ENCODE peak calls at places on chromosome 19, in seven cellular contexts. J is Caco-2, O is T-cell, M is NCI-H1048, A is astrocyte of the spinal cord, Q is amniotic stem cell, G is GDM1. K is an unnamed sample.

GRCh38 chr19:18286973-18287635 is 5.7 kb upstream of the JUND start:
- DNase-seq in J (no peak), O (no peak), M (no peak), A (no peak), Q (no peak), G (no peak), K (no peak)

GRCh38 chr19:11505504-11506100 is at the start of gene ZNF653:
- DNase-seq in J (peak), O (peak), M (peak), A (peak), Q (peak), G (peak), K (peak)

GRCh38 chr19:17327654-17328516 is 6.8 kb downstream of the ANO8 start:
- DNase-seq in J (peak), O (peak), M (no peak), A (no peak), Q (no peak), G (no peak), K (peak)

GRCh38 chr19:49442793-49443365 is 1.6 kb upstream of the SLC17A7 start:
- DNase-seq in J (peak), O (no peak), M (peak), A (peak), Q (peak), G (peak), K (no peak)

GRCh38 chr19:11152318-11153062 is 3.1 kb downstream of the SPC24 start:
- DNase-seq in J (no peak), O (no peak), M (no peak), A (peak), Q (no peak), G (no peak), K (no peak)

GRCh38 chr19:6499052-6499790 is 2.9 kb downstream of the TUBB4A start:
- DNase-seq in J (no peak), O (no peak), M (no peak), A (no peak), Q (no peak), G (no peak), K (no peak)

GRCh38 chr19:8615813-8616596 is 5.5 kb upstream of the ADAMTS10 start:
- DNase-seq in J (peak), O (peak), M (no peak), A (peak), Q (no peak), G (peak), K (peak)

GRCh38 chr19:51295382-51296126 is 15.9 kb upstream of the IGLON5 start:
- DNase-seq in J (no peak), O (no peak), M (no peak), A (no peak), Q (no peak), G (no peak), K (no peak)

GRCh38 chr19:5123646-5124045 is 154.7 kb downstream of the KDM4B start:
- DNase-seq in J (no peak), O (no peak), M (no peak), A (no peak), Q (no peak), G (no peak), K (no peak)

GRCh38 chr19:22831211-22831610 is 880 bp upstream of the ZNF723 start:
- DNase-seq in J (no peak), O (no peak), M (no peak), A (no peak), Q (no peak), G (no peak), K (no peak)

GRCh38 chr19:6003976-6004375 is 26.0 kb upstream of the RANBP3 start:
- DNase-seq in J (no peak), O (no peak), M (no peak), A (no peak), Q (no peak), G (no peak), K (no peak)

GRCh38 chr19:16566161-16566560 is 6.1 kb downstream of the SLC35E1 start:
- DNase-seq in J (no peak), O (peak), M (no peak), A (no peak), Q (no peak), G (peak), K (no peak)

GRCh38 chr19:33275559-33275932 is 26.8 kb downstream of the CEBPA start:
- DNase-seq in J (no peak), O (no peak), M (no peak), A (no peak), Q (no peak), G (no peak), K (no peak)

GRCh38 chr19:12567951-12568350 is 16.7 kb upstream of the ZNF564 start:
- DNase-seq in J (no peak), O (no peak), M (no peak), A (no peak), Q (no peak), G (no peak), K (no peak)

GRCh38 chr19:31674503-31675186 is 325.4 kb upstream of the TSHZ3 start:
- DNase-seq in J (no peak), O (no peak), M (no peak), A (peak), Q (no peak), G (no peak), K (no peak)

GRCh38 chr19:1577090-1577928 is 9.2 kb upstream of the MEX3D start:
- DNase-seq in J (no peak), O (no peak), M (no peak), A (no peak), Q (no peak), G (no peak), K (no peak)

GRCh38 chr19:19514881-19515763 is at the start of gene TSSK6:
- DNase-seq in J (no peak), O (no peak), M (no peak), A (no peak), Q (no peak), G (no peak), K (no peak)

GRCh38 chr19:8332976-8333770 is 9.9 kb downstream of the KANK3 start:
- DNase-seq in J (no peak), O (no peak), M (no peak), A (no peak), Q (no peak), G (no peak), K (no peak)

GRCh38 chr19:801030-801860 is 4.0 kb downstream of the PTBP1 start:
- DNase-seq in J (no peak), O (no peak), M (no peak), A (peak), Q (no peak), G (no peak), K (no peak)

GRCh38 chr19:43755256-43755801 is 567 bp upstream of the SMG9 start:
- DNase-seq in J (peak), O (peak), M (peak), A (peak), Q (no peak), G (peak), K (peak)

GRCh38 chr19:41480336-41480735 is 37.4 kb downstream of the ERICH4 start:
- DNase-seq in J (no peak), O (no peak), M (no peak), A (no peak), Q (no peak), G (no peak), K (no peak)

GRCh38 chr19:39874404-39874803 is 28.2 kb upstream of the FBL start:
- DNase-seq in J (no peak), O (no peak), M (no peak), A (no peak), Q (no peak), G (no peak), K (no peak)

GRCh38 chr19:869245-870177 is 10.0 kb downstream of the CFD start:
- DNase-seq in J (no peak), O (no peak), M (no peak), A (peak), Q (peak), G (no peak), K (no peak)

GRCh38 chr19:55230329-55230728 is 1.8 kb upstream of the TMEM86B start:
- DNase-seq in J (no peak), O (no peak), M (no peak), A (no peak), Q (no peak), G (no peak), K (no peak)

GRCh38 chr19:10138879-10139795 is 19.4 kb upstream of the EIF3G start:
- DNase-seq in J (no peak), O (no peak), M (no peak), A (no peak), Q (no peak), G (no peak), K (no peak)

GRCh38 chr19:41637484-41637883 is 10.6 kb upstream of the CEACAM4 start:
- DNase-seq in J (no peak), O (no peak), M (no peak), A (no peak), Q (no peak), G (peak), K (peak)

GRCh38 chr19:55041244-55041626 is 3.2 kb upstream of the GP6 start:
- DNase-seq in J (no peak), O (no peak), M (no peak), A (no peak), Q (no peak), G (no peak), K (no peak)